ENCODE peak calls at places on chromosomes 3 and 15, in four cellular contexts. I, L, Z and U are unnamed samples.

GRCh38 chr15:101495334-101496197 is 6.1 kb upstream of the PCSK6 start:
- DNase-seq in L (no peak), I (no peak), Z (no peak), U (peak; percentile 6)

GRCh38 chr3:133955892-133956291 is 60.2 kb upstream of the RAB6B start:
- DNase-seq in Z (no peak), I (no peak), L (no peak), U (no peak)

GRCh38 chr3:13433931-13434330 is 13.8 kb upstream of the NUP210 start:
- DNase-seq in L (no peak), Z (no peak), I (no peak), U (no peak)

GRCh38 chr3:42780892-42781700 is 8.0 kb upstream of the CCDC13 start:
- DNase-seq in L (peak; percentile 52), Z (peak; percentile 71), I (no peak), U (peak; percentile 34)

GRCh38 chr3:60053518-60054265 is 1003.9 kb upstream of the CFAP20DC start:
- DNase-seq in Z (peak; percentile 63), L (no peak), I (no peak), U (no peak)

GRCh38 chr3:24025805-24026204 is 80.7 kb downstream of the NR1D2 start:
- DNase-seq in L (no peak), Z (no peak), I (no peak), U (no peak)

GRCh38 chr3:86178095-86178494 is 812.9 kb downstream of the VGLL3 start:
- DNase-seq in L (no peak), Z (no peak), I (no peak), U (no peak)

GRCh38 chr3:136898954-136899353 is 36.9 kb downstream of the NCK1 start:
- DNase-seq in Z (no peak), I (no peak), L (no peak), U (no peak)

GRCh38 chr3:9280477-9281219 is 31.2 kb upstream of the SRGAP3 start:
- DNase-seq in I (no peak), Z (no peak), L (no peak), U (no peak)

GRCh38 chr3:172516318-172517214 is 6.7 kb downstream of the TNFSF10 start:
- DNase-seq in L (peak; percentile 88), Z (peak; percentile 25), I (peak; percentile 73), U (no peak)

GRCh38 chr3:49476563-49476962 is 6.5 kb downstream of the DAG1 start:
- DNase-seq in Z (no peak), I (no peak), L (no peak), U (no peak)

GRCh38 chr15:83446904-83447708 is at the start of gene SH3GL3:
- DNase-seq in I (peak; percentile 82), Z (peak; percentile 66), L (peak; percentile 68), U (peak; percentile 32)

GRCh38 chr3:52845157-52845556 is 10.3 kb upstream of the MUSTN1 start:
- DNase-seq in L (peak; percentile 39), I (peak; percentile 72), Z (peak; percentile 31), U (no peak)

GRCh38 chr3:147614210-147614609 is 205.0 kb downstream of the ZIC1 start:
- DNase-seq in Z (no peak), L (no peak), I (no peak), U (no peak)

GRCh38 chr3:176697284-176697889 is 499.9 kb downstream of the TBL1XR1 start:
- DNase-seq in L (no peak), I (no peak), Z (no peak), U (no peak)

GRCh38 chr3:10602769-10603768 is 97.7 kb upstream of the ATP2B2 start:
- DNase-seq in Z (no peak), I (no peak), L (no peak), U (no peak)

GRCh38 chr15:34616613-34617012 is 33.2 kb upstream of the GOLGA8B start:
- DNase-seq in I (no peak), Z (peak; percentile 62), L (no peak), U (no peak)

GRCh38 chr3:123143669-123144411 is 57.9 kb upstream of the SEC22A start:
- DNase-seq in L (no peak), Z (peak; percentile 24), I (no peak), U (no peak)

GRCh38 chr3:27360113-27361078 is 8.8 kb downstream of the NEK10 start:
- DNase-seq in Z (peak; percentile 54), I (no peak), L (peak; percentile 68), U (no peak)

GRCh38 chr3:182455011-182455410 is 338.3 kb upstream of the ATP11B start:
- DNase-seq in L (no peak), I (no peak), Z (no peak), U (no peak)

GRCh38 chr3:59451041-59451763 is 401.4 kb upstream of the CFAP20DC start:
- DNase-seq in L (peak; percentile 19), Z (no peak), I (no peak), U (no peak)

GRCh38 chr3:173465898-173466678 is 68.5 kb downstream of the NLGN1 start:
- DNase-seq in L (no peak), Z (no peak), I (no peak), U (no peak)

GRCh38 chr15:63491979-63492378 is 12.4 kb upstream of the USP3 start:
- DNase-seq in I (no peak), Z (peak; percentile 69), L (no peak), U (no peak)

GRCh38 chr3:175222356-175222755 is 363.2 kb downstream of the NAALADL2 start:
- DNase-seq in I (no peak), L (no peak), Z (no peak), U (no peak)

GRCh38 chr15:85755942-85756341 is 38.8 kb downstream of the KLHL25 start:
- DNase-seq in Z (no peak), I (no peak), L (no peak), U (no peak)

GRCh38 chr15:72892986-72893385 is 109.4 kb upstream of the ADPGK start:
- DNase-seq in Z (no peak), L (no peak), I (no peak), U (no peak)

GRCh38 chr3:174441588-174442316 is 417.4 kb upstream of the NAALADL2 start:
- DNase-seq in Z (no peak), L (no peak), I (no peak), U (no peak)

GRCh38 chr15:64857421-64857820 is 15.7 kb downstream of the PLEKHO2 start:
- DNase-seq in Z (peak; percentile 47), L (no peak), I (no peak), U (no peak)

GRCh38 chr3:192130534-192131132 is 596.7 kb downstream of the FGF12 start:
- DNase-seq in L (peak; percentile 36), Z (peak; percentile 14), I (peak; percentile 48), U (no peak)

GRCh38 chr15:47846128-47846868 is 129.0 kb downstream of the SEMA6D start:
- DNase-seq in L (no peak), Z (no peak), I (no peak), U (no peak)

GRCh38 chr3:156377266-156377665 is 177.7 kb downstream of the SSR3 start:
- DNase-seq in I (no peak), L (no peak), Z (no peak), U (no peak)

GRCh38 chr3:156376199-156376598 is 178.7 kb downstream of the SSR3 start:
- DNase-seq in I (no peak), L (no peak), Z (no peak), U (no peak)

GRCh38 chr3:156379327-156379726 is 175.6 kb downstream of the SSR3 start:
- DNase-seq in L (no peak), I (no peak), Z (no peak), U (no peak)

GRCh38 chr3:156381253-156381652 is 173.7 kb downstream of the SSR3 start:
- DNase-seq in L (no peak), I (no peak), Z (no peak), U (no peak)

DNA sequence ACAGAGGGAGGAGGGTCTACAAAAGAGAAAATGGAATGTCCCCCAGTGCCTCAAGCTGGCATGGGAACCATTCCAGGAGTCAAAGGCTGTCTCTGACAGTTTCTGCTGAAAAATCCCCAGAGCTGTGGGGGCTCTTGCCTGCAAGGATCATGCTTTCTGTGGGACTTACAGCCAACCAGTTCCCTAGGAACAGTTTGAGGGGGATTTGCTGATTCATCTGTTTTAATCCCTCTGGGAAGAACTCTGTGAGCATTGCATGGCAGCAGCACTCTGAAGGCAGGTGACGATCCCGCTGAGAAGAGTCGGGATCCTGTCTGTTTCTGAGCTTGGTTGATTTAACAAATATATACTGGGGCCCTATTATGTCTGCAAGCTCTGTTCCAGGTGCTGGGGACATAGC is 176.0 kb downstream of the SSR3 start:
- DNase-seq in L (no peak), I (no peak), Z (no peak), U (no peak)
- TF ChIP-seq CTCF in L (no peak), I (no peak), Z (no peak), U (no peak)

DNA sequence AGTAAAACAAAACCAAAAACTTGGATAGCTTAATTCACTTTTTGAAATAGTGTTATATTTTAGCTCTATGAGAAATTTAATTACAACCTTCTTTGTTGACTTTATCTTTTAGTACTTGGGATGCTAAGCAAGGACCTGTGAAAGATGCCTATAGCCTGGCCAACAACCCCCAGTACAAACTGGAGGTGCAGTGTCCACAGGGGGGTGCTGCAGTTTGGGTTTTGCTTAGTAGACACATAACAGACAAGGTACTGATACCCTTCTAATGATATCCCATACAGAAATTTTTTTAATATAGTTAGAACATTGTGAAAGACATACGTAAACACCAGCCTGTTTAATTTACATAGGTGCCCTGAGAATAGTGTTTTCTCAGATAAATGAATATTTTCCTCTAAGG is 35.3 kb downstream of the CAPN7 start:
- DNase-seq in Z (peak; percentile 7), I (no peak), L (no peak), U (no peak)
- TF ChIP-seq CTCF in Z (peak; percentile 56), I (no peak), L (no peak), U (peak; percentile 33)

DNA sequence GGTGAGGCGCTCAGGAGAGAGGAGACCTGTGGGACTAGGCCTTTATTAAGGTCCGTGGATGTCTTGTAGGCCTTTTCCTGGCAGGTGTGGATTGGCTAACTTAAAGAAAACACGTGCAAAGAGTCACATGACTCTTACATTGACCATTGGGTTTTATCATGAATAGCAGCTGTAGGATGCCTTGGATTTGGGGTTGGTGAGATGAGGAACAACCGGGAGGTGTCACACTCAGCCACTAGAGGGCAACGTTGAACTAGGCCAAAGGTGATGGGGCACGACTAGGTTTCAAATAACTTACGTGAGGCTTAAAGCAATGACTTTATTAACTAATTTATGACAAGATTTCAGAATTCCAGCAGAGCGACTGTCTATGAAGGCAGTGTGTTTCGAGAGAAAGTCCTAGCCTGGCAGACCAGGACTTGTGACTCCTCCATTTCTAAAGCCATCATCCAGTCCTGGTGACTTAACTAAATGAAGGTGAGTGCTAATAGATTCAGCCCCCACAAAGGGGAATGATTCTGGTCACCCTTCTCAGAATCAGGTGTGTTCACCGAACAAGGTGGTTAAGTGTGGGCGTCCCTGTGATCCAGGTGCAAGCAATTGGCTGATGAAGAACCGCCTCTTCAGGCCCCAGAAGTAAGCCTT is 345.6 kb downstream of the MCTP2 start:
- DNase-seq in Z (no peak), I (no peak), L (peak; percentile 33), U (no peak)
- TF ChIP-seq CTCF in Z (peak; percentile 46), I (peak; percentile 34), L (peak; percentile 59), U (peak; percentile 12)

GRCh38 chr15:74460903-74461846 is at the start of gene UBL7:
- DNase-seq in Z (peak; percentile 97), L (peak; percentile 99), I (peak; percentile 98), U (peak; percentile 67)
- TF ChIP-seq CTCF in Z (peak; percentile 46), L (no peak), I (no peak), U (no peak)

GRCh38 chr15:61051570-61052031 is 177.5 kb downstream of the RORA start:
- DNase-seq in I (peak; percentile 37), Z (peak; percentile 82), L (peak; percentile 25), U (no peak)
- TF ChIP-seq CTCF in I (peak; percentile 57), Z (peak; percentile 91), L (peak; percentile 32), U (peak; percentile 59)

DNA sequence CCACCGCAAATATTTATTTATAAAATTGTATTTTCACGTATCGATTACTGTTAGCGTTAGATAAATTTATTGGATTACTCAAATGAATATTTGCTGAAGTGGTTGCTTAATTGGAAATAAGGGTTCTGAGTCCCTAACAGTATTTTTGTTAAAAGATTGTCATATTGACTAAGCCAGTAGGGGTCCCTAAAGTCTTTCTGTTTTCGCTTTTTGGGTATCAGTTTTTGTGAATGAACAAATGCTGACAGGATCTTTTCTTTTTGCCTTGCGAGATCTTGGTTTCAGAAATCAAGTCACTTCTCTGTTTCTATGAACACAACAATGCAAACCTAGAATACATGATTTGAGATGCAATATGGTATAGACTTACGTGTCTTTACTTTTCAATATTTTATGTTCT is 7.1 kb downstream of the RAD51 start:
- DNase-seq in Z (no peak), L (no peak), I (no peak), U (no peak)
- TF ChIP-seq CTCF in Z (peak; percentile 12), L (no peak), I (no peak), U (no peak)